ENCODE peak calls at places on chromosomes 7 and 10, in four cellular contexts. One of them, this sample, is unnamed.

GRCh38 chr10:75607576-75607975 is 176.2 kb downstream of the LRMDA start:
- DNase-seq in HCT116: no peak
- DNase-seq in CD8-positive, alpha-beta T cell: no peak
- DNase-seq in K562: no peak
- DNase-seq in this sample: no peak

GRCh38 chr7:115731796-115732471 is 298.6 kb downstream of the TFEC start:
- DNase-seq in K562: no peak
- DNase-seq in CD8-positive, alpha-beta T cell: no peak
- DNase-seq in HCT116: no peak
- DNase-seq in this sample: no peak

GRCh38 chr10:122126763-122127659 is 138.0 kb downstream of the TACC2 start:
- DNase-seq in K562: no peak
- DNase-seq in CD8-positive, alpha-beta T cell: no peak
- DNase-seq in HCT116: peak; percentile 58
- DNase-seq in this sample: no peak

GRCh38 chr7:147029935-147030334 is 913.3 kb downstream of the CNTNAP2 start:
- DNase-seq in CD8-positive, alpha-beta T cell: no peak
- DNase-seq in K562: no peak
- DNase-seq in HCT116: no peak
- DNase-seq in this sample: no peak

GRCh38 chr7:135994466-135995205 is 17.5 kb upstream of the MTPN start:
- DNase-seq in K562: peak; percentile 40
- DNase-seq in CD8-positive, alpha-beta T cell: no peak
- DNase-seq in HCT116: no peak
- DNase-seq in this sample: no peak

GRCh38 chr7:128876586-128876977 is 13.9 kb downstream of the ATP6V1F start:
- DNase-seq in HCT116: no peak
- DNase-seq in K562: no peak
- DNase-seq in CD8-positive, alpha-beta T cell: no peak
- DNase-seq in this sample: no peak

GRCh38 chr7:5827755-5828154 is 46.3 kb upstream of the RNF216 start:
- DNase-seq in CD8-positive, alpha-beta T cell: peak; percentile 54
- DNase-seq in HCT116: peak; percentile 16
- DNase-seq in K562: peak; percentile 24
- DNase-seq in this sample: peak; percentile 41

GRCh38 chr7:1289681-1290261 is 57.1 kb downstream of the UNCX start:
- DNase-seq in HCT116: no peak
- DNase-seq in CD8-positive, alpha-beta T cell: no peak
- DNase-seq in K562: no peak
- DNase-seq in this sample: no peak

GRCh38 chr7:111730476-111731300 is 168.4 kb upstream of the IMMP2L start:
- DNase-seq in HCT116: peak; percentile 39
- DNase-seq in CD8-positive, alpha-beta T cell: no peak
- DNase-seq in K562: peak; percentile 75
- DNase-seq in this sample: peak; percentile 6

GRCh38 chr10:101141622-101142532 is 10.8 kb downstream of the TLX1 start:
- DNase-seq in HCT116: peak; percentile 81
- DNase-seq in CD8-positive, alpha-beta T cell: peak; percentile 80
- DNase-seq in K562: peak; percentile 80
- DNase-seq in this sample: peak; percentile 70

GRCh38 chr7:44158060-44158872 is 17.1 kb upstream of the MYL7 start:
- DNase-seq in CD8-positive, alpha-beta T cell: no peak
- DNase-seq in K562: no peak
- DNase-seq in HCT116: no peak
- DNase-seq in this sample: no peak

GRCh38 chr10:129096340-129096984 is 370.6 kb upstream of the MGMT start:
- DNase-seq in K562: no peak
- DNase-seq in HCT116: no peak
- DNase-seq in CD8-positive, alpha-beta T cell: no peak
- DNase-seq in this sample: no peak

GRCh38 chr7:51356849-51357516 is 40.4 kb upstream of the COBL start:
- DNase-seq in HCT116: no peak
- DNase-seq in CD8-positive, alpha-beta T cell: no peak
- DNase-seq in K562: no peak
- DNase-seq in this sample: no peak

GRCh38 chr10:71408436-71409225 is 11.9 kb downstream of the CDH23 start:
- DNase-seq in K562: no peak
- DNase-seq in HCT116: no peak
- DNase-seq in CD8-positive, alpha-beta T cell: no peak
- DNase-seq in this sample: no peak

GRCh38 chr7:2931034-2931415 is 86.9 kb upstream of the GNA12 start:
- DNase-seq in CD8-positive, alpha-beta T cell: no peak
- DNase-seq in HCT116: no peak
- DNase-seq in K562: no peak
- DNase-seq in this sample: no peak

GRCh38 chr10:31886885-31887284 is 41.7 kb downstream of the ARHGAP12 start:
- DNase-seq in CD8-positive, alpha-beta T cell: no peak
- DNase-seq in K562: no peak
- DNase-seq in HCT116: no peak
- DNase-seq in this sample: no peak

GRCh38 chr10:29089094-29089493 is 199.8 kb upstream of the LYZL1 start:
- DNase-seq in HCT116: no peak
- DNase-seq in CD8-positive, alpha-beta T cell: no peak
- DNase-seq in K562: no peak
- DNase-seq in this sample: no peak

GRCh38 chr10:102617041-102617440 is 27.2 kb upstream of the TRIM8 start:
- DNase-seq in K562: no peak
- DNase-seq in HCT116: no peak
- DNase-seq in CD8-positive, alpha-beta T cell: no peak
- DNase-seq in this sample: no peak

GRCh38 chr10:101228682-101229274 is 485 bp downstream of the LBX1 start:
- DNase-seq in CD8-positive, alpha-beta T cell: no peak
- DNase-seq in K562: no peak
- DNase-seq in HCT116: no peak
- DNase-seq in this sample: no peak

GRCh38 chr7:41881313-41882130 is 178.6 kb upstream of the INHBA start:
- DNase-seq in HCT116: no peak
- DNase-seq in CD8-positive, alpha-beta T cell: peak; percentile 59
- DNase-seq in K562: no peak
- DNase-seq in this sample: peak; percentile 55

GRCh38 chr10:95201736-95202135 is 7.7 kb downstream of the ACSM6 start:
- DNase-seq in HCT116: peak; percentile 46
- DNase-seq in K562: no peak
- DNase-seq in CD8-positive, alpha-beta T cell: no peak
- DNase-seq in this sample: no peak

GRCh38 chr7:42082144-42082543 is 154.9 kb downstream of the GLI3 start:
- DNase-seq in CD8-positive, alpha-beta T cell: no peak
- DNase-seq in K562: no peak
- DNase-seq in HCT116: no peak
- DNase-seq in this sample: no peak

GRCh38 chr10:86253171-86254072 is 113.2 kb downstream of the GRID1 start:
- DNase-seq in K562: no peak
- DNase-seq in CD8-positive, alpha-beta T cell: no peak
- DNase-seq in HCT116: no peak
- DNase-seq in this sample: no peak

GRCh38 chr7:107179326-107180163 is 10.7 kb downstream of the HBP1 start:
- DNase-seq in HCT116: peak; percentile 51
- DNase-seq in K562: no peak
- DNase-seq in CD8-positive, alpha-beta T cell: no peak
- DNase-seq in this sample: no peak

GRCh38 chr10:33120700-33121099 is 162.7 kb upstream of the ITGB1 start:
- DNase-seq in K562: no peak
- DNase-seq in CD8-positive, alpha-beta T cell: no peak
- DNase-seq in HCT116: no peak
- DNase-seq in this sample: no peak

GRCh38 chr10:108421256-108421655 is 1256.8 kb upstream of the SORCS1 start:
- DNase-seq in K562: no peak
- DNase-seq in CD8-positive, alpha-beta T cell: no peak
- DNase-seq in HCT116: no peak
- DNase-seq in this sample: no peak

GRCh38 chr10:84343831-84344230 is 15.4 kb downstream of the CCSER2 start:
- DNase-seq in HCT116: no peak
- DNase-seq in K562: no peak
- DNase-seq in CD8-positive, alpha-beta T cell: no peak
- DNase-seq in this sample: no peak

GRCh38 chr7:158648787-158649186 is 55.8 kb downstream of the NCAPG2 start:
- DNase-seq in CD8-positive, alpha-beta T cell: no peak
- DNase-seq in K562: no peak
- DNase-seq in HCT116: no peak
- DNase-seq in this sample: no peak

GRCh38 chr7:22137026-22137425 is 191.3 kb upstream of the CDCA7L start:
- DNase-seq in HCT116: no peak
- DNase-seq in K562: no peak
- DNase-seq in CD8-positive, alpha-beta T cell: no peak
- DNase-seq in this sample: no peak

GRCh38 chr10:76125900-76126299 is 694.5 kb downstream of the LRMDA start:
- DNase-seq in CD8-positive, alpha-beta T cell: no peak
- DNase-seq in K562: no peak
- DNase-seq in HCT116: no peak
- DNase-seq in this sample: no peak

GRCh38 chr7:6026011-6026819 is 5.0 kb upstream of the ANKRD61 start:
- DNase-seq in CD8-positive, alpha-beta T cell: peak; percentile 77
- DNase-seq in HCT116: no peak
- DNase-seq in K562: peak; percentile 65
- DNase-seq in this sample: peak; percentile 74

GRCh38 chr7:143216151-143216550 is 5.7 kb upstream of the TAS2R40 start:
- DNase-seq in HCT116: no peak
- DNase-seq in K562: no peak
- DNase-seq in CD8-positive, alpha-beta T cell: no peak
- DNase-seq in this sample: no peak

GRCh38 chr7:32179567-32179966 is 109.4 kb upstream of the PDE1C start:
- DNase-seq in CD8-positive, alpha-beta T cell: no peak
- DNase-seq in HCT116: no peak
- DNase-seq in K562: no peak
- DNase-seq in this sample: no peak

GRCh38 chr7:70353948-70354335 is 755.7 kb downstream of the AUTS2 start:
- DNase-seq in CD8-positive, alpha-beta T cell: no peak
- DNase-seq in K562: no peak
- DNase-seq in HCT116: no peak
- DNase-seq in this sample: no peak

GRCh38 chr7:82156168-82156567 is 287.4 kb downstream of the CACNA2D1 start:
- DNase-seq in HCT116: no peak
- DNase-seq in CD8-positive, alpha-beta T cell: no peak
- DNase-seq in K562: no peak
- DNase-seq in this sample: no peak

GRCh38 chr10:110358869-110359629 is 54.3 kb upstream of the SMNDC1 start:
- DNase-seq in K562: no peak
- DNase-seq in CD8-positive, alpha-beta T cell: no peak
- DNase-seq in HCT116: peak; percentile 38
- DNase-seq in this sample: no peak

GRCh38 chr7:5777932-5778331 is 3.5 kb downstream of the RNF216 start:
- DNase-seq in HCT116: no peak
- DNase-seq in CD8-positive, alpha-beta T cell: no peak
- DNase-seq in K562: no peak
- DNase-seq in this sample: no peak

DNA sequence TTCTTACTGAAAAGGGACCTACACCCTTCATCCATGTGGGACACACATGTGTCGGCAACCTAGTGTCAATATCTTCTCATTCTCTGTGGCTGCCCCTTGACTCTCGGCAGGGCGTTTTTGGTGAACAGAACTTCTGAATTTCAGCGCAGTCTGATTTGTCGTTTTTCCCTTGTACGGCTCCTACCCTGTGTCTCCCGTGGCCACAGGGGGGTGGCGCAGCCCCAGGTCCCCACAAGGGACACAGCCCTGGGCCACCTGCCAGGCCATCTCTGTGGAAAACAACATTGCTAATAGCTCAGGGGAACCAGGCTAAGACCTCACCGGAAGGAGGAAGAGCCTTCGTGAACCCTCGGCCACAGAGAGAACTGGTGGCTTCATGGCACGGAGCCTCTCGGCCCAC is 53.1 kb upstream of the NKX6-2 start:
- DNase-seq in HCT116: no peak
- DNase-seq in CD8-positive, alpha-beta T cell: no peak
- DNase-seq in K562: no peak
- DNase-seq in this sample: no peak
- H3K9me3 ChIP-seq in HCT116: no peaks in the 10 kb centered on the region
- H3K9me3 ChIP-seq in CD8-positive, alpha-beta T cell: peaks cover 9% of the 10 kb centered on the region
- H3K9me3 ChIP-seq in K562: no peaks in the 10 kb centered on the region
- H3K9me3 ChIP-seq in this sample: peaks cover 20% of the 10 kb centered on the region

GRCh38 chr10:125101581-125101980 is 58.8 kb downstream of the CTBP2 start:
- DNase-seq in K562: no peak
- DNase-seq in HCT116: no peak
- DNase-seq in CD8-positive, alpha-beta T cell: no peak
- DNase-seq in this sample: no peak
- H3K36me3 ChIP-seq in K562: peaks cover 21% of the 10 kb centered on the region
- H3K36me3 ChIP-seq in HCT116: no peaks in the 10 kb centered on the region
- H3K36me3 ChIP-seq in CD8-positive, alpha-beta T cell: no peaks in the 10 kb centered on the region
- H3K36me3 ChIP-seq in this sample: no peaks in the 10 kb centered on the region

DNA sequence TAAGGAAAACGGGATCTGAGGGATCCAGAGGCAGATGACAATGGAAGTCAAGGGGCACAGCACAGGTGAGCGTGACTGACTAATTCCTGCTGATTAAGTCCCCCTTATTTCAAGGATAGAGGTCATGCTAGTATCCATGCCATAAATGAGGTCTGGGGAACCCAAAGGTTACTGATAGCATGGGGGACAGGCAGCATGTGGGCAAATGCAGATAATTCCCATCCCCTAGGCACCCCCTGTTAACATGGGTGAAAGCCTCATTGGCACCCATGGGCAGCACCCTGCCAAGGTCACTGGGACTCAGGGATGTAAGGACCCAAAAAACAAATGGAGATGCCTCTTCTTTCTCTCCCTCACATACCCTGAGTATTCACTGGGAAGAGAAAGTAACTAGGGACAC is 139.7 kb downstream of the WDR11 start:
- DNase-seq in K562: no peak
- DNase-seq in CD8-positive, alpha-beta T cell: no peak
- DNase-seq in HCT116: no peak
- DNase-seq in this sample: no peak
- H3K9me3 ChIP-seq in K562: no peaks in the 10 kb centered on the region
- H3K9me3 ChIP-seq in CD8-positive, alpha-beta T cell: no peaks in the 10 kb centered on the region
- H3K9me3 ChIP-seq in HCT116: peaks cover 12% of the 10 kb centered on the region
- H3K9me3 ChIP-seq in this sample: peaks cover 9% of the 10 kb centered on the region

GRCh38 chr10:30392564-30392990 is 41.4 kb upstream of the MAP3K8 start:
- DNase-seq in HCT116: peak; percentile 57
- DNase-seq in K562: peak; percentile 87
- DNase-seq in CD8-positive, alpha-beta T cell: peak; percentile 76
- DNase-seq in this sample: peak; percentile 63

GRCh38 chr10:30389543-30389942 is 40.5 kb upstream of the MTPAP start:
- DNase-seq in CD8-positive, alpha-beta T cell: no peak
- DNase-seq in HCT116: no peak
- DNase-seq in K562: no peak
- DNase-seq in this sample: no peak

GRCh38 chr10:30391266-30391665 is 42.2 kb upstream of the MTPAP start:
- DNase-seq in K562: no peak
- DNase-seq in CD8-positive, alpha-beta T cell: no peak
- DNase-seq in HCT116: no peak
- DNase-seq in this sample: no peak

GRCh38 chr10:30387646-30388243 is 38.7 kb upstream of the MTPAP start:
- DNase-seq in HCT116: peak; percentile 81
- DNase-seq in CD8-positive, alpha-beta T cell: no peak
- DNase-seq in K562: no peak
- DNase-seq in this sample: no peak

DNA sequence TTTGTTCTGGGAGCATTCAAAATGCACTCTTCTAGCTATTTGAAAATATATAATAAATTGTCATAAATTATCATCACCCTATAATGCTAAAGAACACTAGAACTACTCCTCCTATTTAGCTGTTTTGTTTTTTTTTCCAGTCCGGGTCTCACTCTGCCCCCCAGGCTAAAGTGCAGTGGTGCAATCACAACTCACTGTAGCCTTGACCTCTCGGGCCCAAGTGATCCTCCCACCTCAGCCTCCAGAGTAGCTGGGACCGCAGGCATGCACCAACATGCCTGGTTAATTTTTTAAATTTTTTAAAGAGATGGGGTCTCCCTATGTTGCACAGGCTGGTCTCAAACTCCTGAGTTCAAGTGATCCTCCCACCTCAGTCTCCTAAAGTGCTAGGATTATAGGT is 41.1 kb upstream of the MTPAP start:
- DNase-seq in HCT116: no peak
- DNase-seq in K562: no peak
- DNase-seq in CD8-positive, alpha-beta T cell: no peak
- DNase-seq in this sample: no peak
- H3K36me3 ChIP-seq in HCT116: no peaks in the 10 kb centered on the region
- H3K36me3 ChIP-seq in K562: no peaks in the 10 kb centered on the region
- H3K36me3 ChIP-seq in CD8-positive, alpha-beta T cell: no peaks in the 10 kb centered on the region
- H3K36me3 ChIP-seq in this sample: no peaks in the 10 kb centered on the region